ENCODE peak calls at places on chromosome 9, in four cellular contexts. D is esophagus squamous epithelium, R is Peyer's patch, L is PC-3. C is an unnamed sample. For H3K36me3, the result is how much of the 10 kb centered on the place peaks cover.

GRCh38 chr9:37621299-37621934 is 29.0 kb upstream of the TOMM5 start:
- DNase-seq in D (no peak), R (no peak), L (no peak), C (no peak)

GRCh38 chr9:2621678-2622360 is at the start of gene VLDLR:
- DNase-seq in D (no peak), R (peak), L (no peak), C (peak)

GRCh38 chr9:136232964-136233363 is 12.6 kb downstream of the QSOX2 start:
- DNase-seq in L (no peak), D (no peak), R (no peak), C (no peak)

GRCh38 chr9:101365181-101365580 is 19.6 kb downstream of the BAAT start:
- DNase-seq in L (no peak), R (no peak), D (no peak), C (no peak)

GRCh38 chr9:19471737-19472648 is 63.2 kb downstream of the ACER2 start:
- DNase-seq in R (peak), D (no peak), L (peak), C (peak)

GRCh38 chr9:123353984-123354591 is 1.9 kb upstream of the CRB2 start:
- DNase-seq in R (peak), D (no peak), L (peak), C (peak)

GRCh38 chr9:14131353-14132088 is 182.4 kb downstream of the NFIB start:
- DNase-seq in D (no peak), L (no peak), R (no peak), C (no peak)

GRCh38 chr9:100104314-100104713 is 5.3 kb downstream of the INVS start:
- DNase-seq in R (no peak), D (no peak), L (peak), C (no peak)

GRCh38 chr9:85536076-85536475 is 205.7 kb downstream of the AGTPBP1 start:
- DNase-seq in R (no peak), D (no peak), L (peak), C (no peak)

GRCh38 chr9:110531776-110532175 is 47.8 kb downstream of the SVEP1 start:
- DNase-seq in D (no peak), R (no peak), L (no peak), C (no peak)

GRCh38 chr9:7489018-7489417 is 310.6 kb downstream of the DMAC1 start:
- DNase-seq in R (no peak), D (no peak), L (no peak), C (no peak)

GRCh38 chr9:96554326-96554725 is 65.3 kb downstream of the CDC14B start:
- DNase-seq in R (no peak), D (no peak), L (no peak), C (no peak)

GRCh38 chr9:109145062-109145461 is 22.0 kb downstream of the FRRS1L start:
- DNase-seq in D (no peak), L (no peak), R (peak), C (no peak)

GRCh38 chr9:84271004-84271886 is 69.3 kb downstream of the SLC28A3 start:
- DNase-seq in R (no peak), D (no peak), L (no peak), C (no peak)

GRCh38 chr9:137053944-137054931 is at the start of gene ENTPD2:
- DNase-seq in D (no peak), R (peak), L (peak), C (no peak)

GRCh38 chr9:129328357-129329103 is 150.5 kb upstream of the IER5L start:
- DNase-seq in D (no peak), R (no peak), L (no peak), C (no peak)

GRCh38 chr9:94097788-94098413 is 13.6 kb downstream of the PTPDC1 start:
- DNase-seq in L (peak), R (no peak), D (no peak), C (no peak)

GRCh38 chr9:36833954-36834353 is 200.1 kb downstream of the PAX5 start:
- DNase-seq in R (peak), D (no peak), L (no peak), C (no peak)

GRCh38 chr9:136664000-136664798 is 1.5 kb downstream of the EGFL7 start:
- DNase-seq in D (no peak), L (no peak), R (no peak), C (no peak)

GRCh38 chr9:80188579-80188978 is 616.8 kb downstream of the TLE4 start:
- DNase-seq in D (no peak), L (no peak), R (no peak), C (no peak)

GRCh38 chr9:108070861-108071260 is 581.3 kb upstream of the KLF4 start:
- DNase-seq in L (no peak), D (no peak), R (no peak), C (no peak)

GRCh38 chr9:32863291-32863690 is 80.0 kb downstream of the TMEM215 start:
- DNase-seq in D (no peak), L (no peak), R (no peak), C (no peak)

GRCh38 chr9:136078498-136079011 is 16.5 kb downstream of the NACC2 start:
- DNase-seq in R (no peak), D (no peak), L (no peak), C (peak)

GRCh38 chr9:93451762-93452709 is 551 bp downstream of the FAM120A start:
- DNase-seq in L (peak), D (no peak), R (peak), C (peak)

DNA sequence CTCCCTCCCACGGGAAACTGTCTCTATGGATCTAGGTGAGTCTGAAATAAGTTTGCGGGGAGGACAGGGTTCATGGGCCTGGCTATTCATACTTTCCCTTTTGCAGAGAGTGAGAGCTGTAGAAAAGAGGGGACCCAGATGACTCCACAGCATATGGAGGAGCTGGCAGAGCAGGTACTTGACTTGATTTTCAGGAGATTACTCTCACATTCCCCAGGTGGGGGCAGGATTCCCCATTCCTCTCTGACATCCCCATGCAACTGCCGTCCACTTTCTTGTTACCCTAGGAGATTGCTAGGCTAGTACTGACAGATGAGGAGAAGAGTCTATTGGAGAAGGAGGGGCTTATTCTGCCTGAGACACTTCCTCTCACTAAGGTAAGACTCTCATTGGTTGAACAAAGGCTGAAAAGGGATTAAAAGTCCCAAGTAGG is 659 bp downstream of the CREB3 start:
- DNase-seq in R (no peak), L (peak), D (no peak), C (no peak)
- TF ChIP-seq CTCF in R (no peak), L (peak), D (no peak), C (peak)

GRCh38 chr9:121737481-121737931 is 86.1 kb downstream of the DAB2IP start:
- DNase-seq in D (no peak), L (no peak), R (no peak), C (no peak)

GRCh38 chr9:121738391-121738790 is 87.0 kb downstream of the DAB2IP start:
- DNase-seq in D (no peak), L (no peak), R (no peak), C (no peak)

GRCh38 chr9:121739971-121740370 is 88.5 kb downstream of the DAB2IP start:
- DNase-seq in L (no peak), D (no peak), R (no peak), C (no peak)

GRCh38 chr9:121736964-121737462 is 85.6 kb downstream of the DAB2IP start:
- DNase-seq in D (no peak), L (peak), R (peak), C (no peak)

GRCh38 chr9:121738969-121739368 is 87.5 kb downstream of the DAB2IP start:
- DNase-seq in D (no peak), L (no peak), R (no peak), C (no peak)
- H3K4me3 ChIP-seq in D (no peak), L (no peak), R (peak), C (no peak)

GRCh38 chr9:117444466-117444865 is 29.6 kb upstream of the ASTN2 start:
- DNase-seq in D (no peak), L (no peak), R (no peak), C (no peak)
- H3K36me3 ChIP-seq in D (under half), L (under half), R (under half), C (under half)

GRCh38 chr9:126049896-126050604 is 276.6 kb upstream of the MVB12B start:
- DNase-seq in D (no peak), L (no peak), R (no peak), C (no peak)
- TF ChIP-seq CTCF in D (no peak), L (peak), R (no peak), C (no peak)

DNA sequence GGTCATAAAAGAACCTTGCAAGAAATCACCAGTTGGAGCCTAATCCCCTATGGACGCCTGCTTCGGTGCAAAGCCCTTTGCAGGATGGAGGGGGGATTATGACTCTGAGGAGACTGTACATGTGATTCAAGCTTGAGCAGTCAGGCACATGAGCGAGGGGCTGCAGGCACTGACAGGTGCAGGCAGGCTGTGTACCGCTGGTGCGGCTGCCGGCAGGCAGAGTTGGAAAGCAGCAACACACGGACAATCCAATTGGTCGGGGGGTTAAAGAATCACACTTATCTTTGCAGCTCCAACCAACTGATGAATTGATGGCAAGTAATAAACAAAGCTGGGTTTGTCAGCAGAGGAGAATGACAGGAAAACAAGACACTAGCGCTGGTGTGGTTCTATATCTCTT is 5.7 kb downstream of the WHRN start:
- DNase-seq in L (no peak), R (no peak), D (no peak), C (no peak)
- H3K4me3 ChIP-seq in L (no peak), R (no peak), D (no peak), C (no peak)

C was measured in GM06990.